ENCODE peak calls at places on chromosome X, in ten cellular contexts. V is stimulated activated effector memory CD8-positive, alpha-beta T cell treated with anti-CD3 and anti-CD28 coated beads, Interleukin-12 subunit alpha, Interleukin-12 subunit beta, amount 100 ng/mL, for 72 hours; I is lung microvascular endothelial cell; H is left colon; C is KBM-7; G is iPS-NIHi11; E is HCT116; X is activated CD4-positive, alpha-beta T cell treated with anti-CD3 and anti-CD28 coated beads for 24 hours; L is bronchial epithelial cell; F is fibroblast of the aortic adventitia. J is an unnamed sample.

GRCh38 chrX:23554304-23554703 is 113.0 kb upstream of the PRDX4 start:
- DNase-seq in L (peak), F (peak), H (no peak), X (no peak), V (no peak), C (peak), E (peak), G (peak), I (peak), J (no peak)

GRCh38 chrX:38192007-38192625 is 28.6 kb downstream of the SRPX start:
- DNase-seq in G (peak), I (peak), F (no peak), X (no peak), E (no peak), L (peak), C (peak), V (no peak), H (no peak), J (no peak)

GRCh38 chrX:153930011-153930910 is 4.2 kb upstream of the ARHGAP4 start:
- DNase-seq in F (no peak), L (no peak), V (no peak), X (no peak), H (no peak), C (no peak), G (no peak), E (no peak), I (no peak), J (peak)

GRCh38 chrX:72554448-72555140 is 18.0 kb downstream of the HDAC8 start:
- DNase-seq in F (no peak), G (peak), H (peak), X (no peak), V (no peak), E (peak), L (peak), I (no peak), C (no peak), J (no peak)

GRCh38 chrX:40012039-40012799 is 85.5 kb downstream of the BCOR start:
- DNase-seq in E (no peak), L (peak), V (no peak), I (peak), G (no peak), X (no peak), H (peak), F (peak), C (no peak), J (peak)

GRCh38 chrX:34382416-34382815 is 250.3 kb upstream of the FAM47A start:
- DNase-seq in H (no peak), G (no peak), C (no peak), I (peak), E (no peak), F (peak), X (no peak), V (no peak), L (no peak), J (no peak)

GRCh38 chrX:40149286-40150175 is 51.8 kb upstream of the BCOR start:
- DNase-seq in G (no peak), V (no peak), X (no peak), I (no peak), L (no peak), E (no peak), C (no peak), F (no peak), H (no peak), J (no peak)

GRCh38 chrX:56788717-56789122 is 59.7 kb downstream of the NBDY start:
- DNase-seq in E (no peak), L (peak), X (no peak), F (peak), H (peak), G (no peak), C (no peak), V (no peak), I (peak), J (peak)

GRCh38 chrX:129704491-129704890 is 34.3 kb upstream of the XPNPEP2 start:
- DNase-seq in C (no peak), L (no peak), H (no peak), I (no peak), X (no peak), V (no peak), F (no peak), G (no peak), E (no peak), J (no peak)

GRCh38 chrX:15973299-15973698 is 118.7 kb upstream of the AP1S2 start:
- DNase-seq in C (peak), I (peak), E (peak), F (peak), H (no peak), G (peak), V (no peak), X (no peak), L (peak), J (no peak)

GRCh38 chrX:150062292-150063137 is 124.2 kb upstream of the EOLA2 start:
- DNase-seq in L (peak), C (no peak), X (no peak), F (peak), I (peak), G (no peak), E (no peak), H (no peak), V (no peak), J (peak)

GRCh38 chrX:22758807-22759481 is 240.8 kb upstream of the DDX53 start:
- DNase-seq in I (no peak), G (no peak), L (no peak), F (no peak), X (no peak), V (no peak), H (no peak), E (no peak), C (no peak), J (no peak)

GRCh38 chrX:127577884-127578283 is 474.3 kb downstream of the ACTRT1 start:
- DNase-seq in V (no peak), X (no peak), F (no peak), C (no peak), E (no peak), L (no peak), H (no peak), I (no peak), G (no peak), J (no peak)

GRCh38 chrX:109716431-109717028 is 16.5 kb downstream of the ACSL4 start:
- DNase-seq in E (no peak), C (no peak), X (no peak), I (peak), V (no peak), L (no peak), G (no peak), F (peak), H (no peak), J (no peak)

GRCh38 chrX:9677098-9677739 is 88.4 kb downstream of the GPR143 start:
- DNase-seq in H (peak), X (no peak), F (peak), G (no peak), L (peak), C (no peak), V (peak), E (no peak), I (peak), J (no peak)

GRCh38 chrX:41781500-41781899 is 57.5 kb downstream of the GPR82 start:
- DNase-seq in F (peak), V (no peak), E (peak), I (peak), H (no peak), G (peak), L (peak), X (no peak), C (peak), J (no peak)

GRCh38 chrX:22097295-22097694 is 65.2 kb downstream of the PHEX start:
- DNase-seq in X (no peak), E (no peak), C (no peak), L (peak), G (no peak), V (no peak), I (peak), F (peak), H (no peak), J (no peak)

GRCh38 chrX:41333744-41333993 is 293 bp upstream of the DDX3X start:
- DNase-seq in E (peak), I (peak), G (peak), V (no peak), C (peak), L (peak), X (no peak), F (peak), H (no peak), J (no peak)

J was measured in kidney.